ENCODE peak calls at places on chromosomes 4 and X, in ten cellular contexts. I, A, L, G, J, F, Y, X, B and D are unnamed samples.

GRCh38 chrX:152833378-152833777 is 2.5 kb downstream of the NSDHL start:
- DNase-seq in I (no peak), A (no peak), L (no peak), G (no peak), J (no peak), F (no peak), Y (no peak), X (no peak), B (no peak), D (no peak)

GRCh38 chr4:13539047-13539720 is 5.1 kb downstream of the NKX3-2 start:
- DNase-seq in I (no peak), A (no peak), L (no peak), G (no peak), J (no peak), F (peak), Y (no peak), X (no peak), B (no peak), D (no peak)

GRCh38 chr4:134345249-134345648 is 143.7 kb upstream of the PABPC4L start:
- DNase-seq in I (no peak), A (no peak), L (no peak), G (no peak), J (no peak), F (no peak), Y (no peak), X (no peak), B (no peak), D (no peak)

GRCh38 chr4:52822583-52823477 is 39.3 kb upstream of the RASL11B start:
- DNase-seq in I (no peak), A (no peak), L (peak), G (no peak), J (no peak), F (no peak), Y (no peak), X (no peak), B (peak), D (no peak)

GRCh38 chr4:32775049-32775448 is 2054.9 kb downstream of the PCDH7 start:
- DNase-seq in I (no peak), A (no peak), L (no peak), G (no peak), J (no peak), F (peak), Y (peak), X (peak), B (peak), D (no peak)

GRCh38 chrX:72128881-72129280 is 2.8 kb downstream of the RTL5 start:
- DNase-seq in I (no peak), A (no peak), L (no peak), G (no peak), J (peak), F (peak), Y (peak), X (peak), B (no peak), D (no peak)

GRCh38 chrX:2442694-2443093 is 58.1 kb downstream of the DHRSX start:
- DNase-seq in I (no peak), A (no peak), L (no peak), G (no peak), J (no peak), F (no peak), Y (no peak), X (peak), B (no peak), D (no peak)

GRCh38 chrX:9503261-9503660 is 38.4 kb downstream of the TBL1X start:
- DNase-seq in I (no peak), A (no peak), L (no peak), G (no peak), J (no peak), F (no peak), Y (no peak), X (no peak), B (no peak), D (no peak)

GRCh38 chr4:186144596-186145569 is 40.4 kb downstream of the FAM149A start:
- DNase-seq in I (no peak), A (peak), L (peak), G (no peak), J (peak), F (peak), Y (no peak), X (peak), B (peak), D (no peak)

GRCh38 chr4:53688186-53688790 is 97.0 kb upstream of the LNX1 start:
- DNase-seq in I (no peak), A (no peak), L (peak), G (no peak), J (no peak), F (no peak), Y (peak), X (peak), B (peak), D (no peak)

GRCh38 chrX:70970482-70970999 is 39.6 kb upstream of the SLC7A3 start:
- DNase-seq in I (no peak), A (no peak), L (peak), G (no peak), J (peak), F (no peak), Y (peak), X (peak), B (peak), D (no peak)

GRCh38 chr4:107825072-107825789 is 499 bp downstream of the SGMS2 start:
- DNase-seq in I (no peak), A (peak), L (peak), G (no peak), J (no peak), F (peak), Y (peak), X (peak), B (peak), D (no peak)

GRCh38 chrX:54413753-54414152 is 26.5 kb upstream of the TSR2 start:
- DNase-seq in I (no peak), A (no peak), L (no peak), G (no peak), J (no peak), F (no peak), Y (peak), X (no peak), B (peak), D (no peak)

GRCh38 chr4:80202784-80203553 is 5.7 kb downstream of the PRDM8 start:
- DNase-seq in I (no peak), A (no peak), L (peak), G (peak), J (peak), F (peak), Y (peak), X (no peak), B (no peak), D (no peak)

GRCh38 chr4:66298596-66298995 is 628.3 kb upstream of the EPHA5 start:
- DNase-seq in I (no peak), A (no peak), L (no peak), G (no peak), J (no peak), F (no peak), Y (no peak), X (no peak), B (no peak), D (no peak)

GRCh38 chr4:1047976-1048780 is 36.8 kb downstream of the FGFRL1 start:
- DNase-seq in I (no peak), A (no peak), L (no peak), G (no peak), J (no peak), F (peak), Y (no peak), X (no peak), B (no peak), D (no peak)

GRCh38 chr4:145823743-145824142 is 114.9 kb downstream of the ZNF827 start:
- DNase-seq in I (no peak), A (no peak), L (no peak), G (no peak), J (no peak), F (no peak), Y (no peak), X (no peak), B (no peak), D (no peak)

GRCh38 chr4:121720109-121720508 is 23.3 kb upstream of the ANXA5 start:
- DNase-seq in I (no peak), A (no peak), L (no peak), G (no peak), J (no peak), F (no peak), Y (no peak), X (no peak), B (no peak), D (no peak)

GRCh38 chrX:118373538-118373937 is 27.6 kb downstream of the WDR44 start:
- DNase-seq in I (no peak), A (no peak), L (no peak), G (no peak), J (no peak), F (no peak), Y (no peak), X (no peak), B (peak), D (no peak)

GRCh38 chr4:167234388-167234881 is at the start of gene SPOCK3:
- DNase-seq in I (no peak), A (peak), L (peak), G (no peak), J (peak), F (peak), Y (peak), X (no peak), B (peak), D (no peak)

GRCh38 chrX:152428596-152428995 is 22.5 kb downstream of the GABRA3 start:
- DNase-seq in I (no peak), A (no peak), L (no peak), G (no peak), J (no peak), F (no peak), Y (no peak), X (no peak), B (no peak), D (no peak)

GRCh38 chr4:142326181-142326580 is 519.9 kb downstream of the INPP4B start:
- DNase-seq in I (no peak), A (no peak), L (no peak), G (no peak), J (no peak), F (no peak), Y (no peak), X (no peak), B (no peak), D (no peak)

GRCh38 chrX:866441-866990 is 235.9 kb downstream of the SHOX start:
- DNase-seq in I (no peak), A (no peak), L (no peak), G (no peak), J (no peak), F (peak), Y (no peak), X (no peak), B (no peak), D (no peak)

GRCh38 chr4:2662598-2662997 is 93.5 kb downstream of the TNIP2 start:
- DNase-seq in I (no peak), A (no peak), L (peak), G (no peak), J (no peak), F (no peak), Y (no peak), X (no peak), B (peak), D (no peak)

GRCh38 chr4:41693629-41694028 is 54.9 kb downstream of the PHOX2B start:
- DNase-seq in I (no peak), A (no peak), L (peak), G (no peak), J (peak), F (no peak), Y (peak), X (peak), B (peak), D (peak)

GRCh38 chr4:15295421-15296162 is 132.2 kb upstream of the C1QTNF7 start:
- DNase-seq in I (no peak), A (no peak), L (no peak), G (no peak), J (no peak), F (no peak), Y (no peak), X (no peak), B (no peak), D (no peak)

GRCh38 chr4:156102411-156102810 is 148.7 kb upstream of the CTSO start:
- DNase-seq in I (no peak), A (no peak), L (no peak), G (no peak), J (no peak), F (no peak), Y (no peak), X (no peak), B (no peak), D (no peak)

GRCh38 chr4:129109965-129110824 is 14.2 kb downstream of the C4orf33 start:
- DNase-seq in I (no peak), A (no peak), L (no peak), G (no peak), J (no peak), F (peak), Y (no peak), X (no peak), B (no peak), D (no peak)

GRCh38 chrX:1027133-1027532 is 185.3 kb downstream of the CRLF2 start:
- DNase-seq in I (no peak), A (no peak), L (no peak), G (no peak), J (no peak), F (no peak), Y (peak), X (no peak), B (no peak), D (no peak)

GRCh38 chr4:27917381-27917780 is 1056.7 kb downstream of the STIM2 start:
- DNase-seq in I (no peak), A (no peak), L (no peak), G (no peak), J (no peak), F (no peak), Y (no peak), X (peak), B (no peak), D (no peak)

GRCh38 chr4:67713531-67714247 is 12.7 kb upstream of the UBA6 start:
- DNase-seq in I (no peak), A (no peak), L (peak), G (no peak), J (peak), F (no peak), Y (no peak), X (no peak), B (peak), D (no peak)

GRCh38 chrX:153628129-153628528 is 18.9 kb upstream of the DUSP9 start:
- DNase-seq in I (no peak), A (no peak), L (no peak), G (no peak), J (no peak), F (no peak), Y (no peak), X (no peak), B (no peak), D (no peak)

GRCh38 chrX:115940888-115941332 is 229.6 kb upstream of the AGTR2 start:
- DNase-seq in I (no peak), A (peak), L (no peak), G (no peak), J (no peak), F (peak), Y (peak), X (peak), B (peak), D (peak)

GRCh38 chr4:48268956-48269860 is at the start of gene TEC:
- DNase-seq in I (peak), A (peak), L (peak), G (peak), J (peak), F (peak), Y (peak), X (peak), B (peak), D (no peak)